ENCODE peak calls at places on chromosomes 11 and 22, in four cellular contexts. N is sigmoid colon, L is IMR-90, V is AG04450. J is an unnamed sample.

GRCh38 chr22:24400726-24401596 is 26.4 kb upstream of the ADORA2A start:
- DNase-seq in V (no peak), L (peak), N (no peak), J (no peak)

GRCh38 chr11:8839957-8840945 is 70.7 kb upstream of the AKIP1 start:
- DNase-seq in L (peak), V (no peak), N (peak), J (no peak)

GRCh38 chr22:20810645-20811044 is 36.7 kb downstream of the SERPIND1 start:
- DNase-seq in V (no peak), N (no peak), L (no peak), J (no peak)

GRCh38 chr11:34565417-34566208 is 52.0 kb upstream of the ELF5 start:
- DNase-seq in N (no peak), V (no peak), L (no peak), J (no peak)

GRCh38 chr11:65417221-65417701 is 5.3 kb upstream of the NEAT1 start:
- DNase-seq in V (no peak), N (peak), L (no peak), J (peak)

GRCh38 chr11:13786688-13787087 is 118.2 kb downstream of the FAR1 start:
- DNase-seq in N (no peak), V (no peak), L (no peak), J (no peak)

GRCh38 chr11:110519816-110520215 is 90.1 kb downstream of the FDX1 start:
- DNase-seq in L (no peak), V (no peak), N (no peak), J (no peak)

GRCh38 chr11:134569195-134569594 is 157.2 kb upstream of the B3GAT1 start:
- DNase-seq in N (no peak), V (no peak), L (no peak), J (peak)

GRCh38 chr11:41848349-41848748 is 388.9 kb upstream of the LRRC4C start:
- DNase-seq in N (no peak), V (no peak), L (no peak), J (no peak)

GRCh38 chr11:121870202-121871045 is 245.6 kb downstream of the BLID start:
- DNase-seq in V (no peak), L (no peak), N (no peak), J (no peak)

GRCh38 chr22:36730176-36730858 is 26.8 kb upstream of the CACNG2 start:
- DNase-seq in L (no peak), V (no peak), N (peak), J (peak)

GRCh38 chr11:59556883-59557205 is 45.5 kb downstream of the OR4D9 start:
- DNase-seq in N (no peak), L (no peak), V (no peak), J (no peak)

GRCh38 chr11:77019976-77020591 is 14.1 kb upstream of the B3GNT6 start:
- DNase-seq in N (no peak), V (no peak), L (peak), J (no peak)

GRCh38 chr11:70725272-70725671 is 326.9 kb downstream of the CTTN start:
- DNase-seq in V (no peak), L (no peak), N (no peak), J (no peak)

GRCh38 chr11:107719557-107720304 is 7.9 kb upstream of the SLN start:
- DNase-seq in L (no peak), N (no peak), V (no peak), J (no peak)

GRCh38 chr11:84437129-84438123 is 1151.3 kb upstream of the CCDC90B start:
- DNase-seq in L (no peak), N (no peak), V (no peak), J (no peak)

DNA sequence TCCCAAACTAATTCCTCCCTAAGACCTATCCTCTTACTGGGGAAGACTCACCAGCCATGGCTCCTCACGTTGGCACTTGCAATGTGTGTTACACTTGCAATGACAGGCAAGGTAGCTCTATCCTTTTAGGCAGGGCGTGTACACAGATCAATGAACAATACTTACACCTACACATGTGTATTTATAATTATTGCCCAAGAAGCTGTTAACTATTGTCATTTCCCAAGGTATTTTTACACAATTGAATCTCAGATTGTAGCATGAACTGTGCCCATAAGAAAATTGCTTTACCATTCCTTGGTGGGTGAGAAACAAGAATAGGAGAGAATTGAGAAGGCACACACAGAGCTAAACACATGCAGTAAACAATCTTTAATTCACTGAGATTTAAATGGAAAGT is at the start of gene CARD18:
- DNase-seq in L (no peak), V (no peak), N (no peak), J (no peak)
- H3K27ac ChIP-seq in L (no peak), V (no peak), N (no peak), J (no peak)

GRCh38 chr11:92413757-92414513 is 189.3 kb downstream of the FAT3 start:
- DNase-seq in V (no peak), L (no peak), N (no peak), J (no peak)
- H3K27ac ChIP-seq in V (no peak), L (no peak), N (no peak), J (no peak)

DNA sequence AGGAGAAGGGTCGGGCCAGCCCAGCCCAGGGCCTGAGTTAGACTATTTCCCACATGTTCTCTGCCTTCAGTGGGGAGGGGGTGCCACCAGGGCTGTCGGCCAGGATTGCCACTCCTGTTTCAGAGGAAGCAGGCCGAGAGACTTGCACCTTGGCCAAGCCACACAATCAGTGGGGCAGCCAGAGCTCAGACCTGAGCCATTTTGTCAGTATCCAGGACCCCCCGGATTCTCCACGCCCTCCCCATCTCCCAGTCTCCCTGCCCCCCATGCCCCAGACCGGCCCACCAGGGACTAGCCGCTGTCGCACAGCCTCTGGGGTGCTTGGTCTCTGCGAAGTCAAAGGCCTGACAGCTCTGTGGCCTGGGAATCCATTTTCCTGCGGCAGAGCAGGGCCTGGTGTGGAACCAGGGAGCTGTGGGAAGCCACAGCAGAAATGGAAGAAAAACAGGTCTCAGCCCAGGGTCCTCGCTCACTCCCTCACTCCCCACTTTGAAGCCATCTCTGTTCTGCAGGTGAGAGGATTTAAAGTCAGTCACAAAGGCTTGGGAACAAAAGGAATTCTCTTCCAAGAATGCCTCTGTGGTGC is 25.5 kb upstream of the MGAT3 start:
- DNase-seq in N (no peak), L (no peak), V (no peak), J (no peak)
- H3K27ac ChIP-seq in N (peak), L (no peak), V (no peak), J (peak)

GRCh38 chr11:573146-573759 is 3.0 kb upstream of the PHRF1 start:
- DNase-seq in L (no peak), N (no peak), V (no peak), J (no peak)

GRCh38 chr11:575996-576756 is at the start of gene PHRF1:
- DNase-seq in V (peak), N (peak), L (peak), J (peak)

GRCh38 chr11:576791-577610 is 731 bp downstream of the PHRF1 start:
- DNase-seq in N (no peak), V (no peak), L (no peak), J (no peak)

GRCh38 chr11:575324-575995 is 810 bp upstream of the PHRF1 start:
- DNase-seq in V (no peak), N (no peak), L (no peak), J (no peak)

GRCh38 chr11:574632-575323 is 1.5 kb upstream of the PHRF1 start:
- DNase-seq in V (no peak), N (no peak), L (no peak), J (no peak)
- H3K27ac ChIP-seq in V (no peak), N (peak), L (no peak), J (no peak)

GRCh38 chr11:128180446-128181089 is 406.8 kb downstream of the ETS1 start:
- DNase-seq in N (no peak), L (peak), V (peak), J (no peak)
- H3K27ac ChIP-seq in N (no peak), L (no peak), V (no peak), J (no peak)

DNA sequence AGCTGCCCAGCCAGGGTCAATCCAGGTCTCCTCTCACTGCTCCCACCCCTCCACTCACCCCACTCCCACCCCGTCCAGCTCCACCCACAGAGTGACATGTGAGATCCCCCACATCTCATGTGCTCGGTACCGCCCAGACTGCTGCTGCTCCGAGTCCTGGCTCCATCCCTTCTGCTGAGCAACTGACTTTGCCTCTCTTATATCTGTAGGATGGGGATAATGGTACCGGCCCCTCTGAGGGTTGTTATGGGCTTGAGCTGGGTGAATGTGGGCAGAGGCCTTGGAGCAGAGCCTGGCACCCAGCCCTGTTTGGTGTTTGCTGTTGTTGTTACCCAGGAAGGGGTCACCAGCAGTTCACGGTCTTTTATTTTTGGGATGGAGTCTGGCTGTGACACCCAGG is 77.0 kb downstream of the ST3GAL4 start:
- DNase-seq in V (no peak), N (no peak), L (no peak), J (no peak)
- H3K27ac ChIP-seq in V (no peak), N (peak), L (no peak), J (peak)

GRCh38 chr22:25496396-25497064 is 67.9 kb upstream of the GRK3 start:
- DNase-seq in L (peak), V (no peak), N (no peak), J (no peak)
- H3K27ac ChIP-seq in L (no peak), V (no peak), N (no peak), J (no peak)

GRCh38 chr11:126290887-126291286 is 8.0 kb downstream of the TIRAP start:
- DNase-seq in V (no peak), L (no peak), N (no peak), J (no peak)
- H3K27ac ChIP-seq in V (no peak), L (no peak), N (no peak), J (peak)

GRCh38 chr22:31905356-31905755 is 39.0 kb upstream of the YWHAH start:
- DNase-seq in V (no peak), N (no peak), L (no peak), J (no peak)
- H3K27ac ChIP-seq in V (no peak), N (no peak), L (no peak), J (no peak)

GRCh38 chr22:21815958-21816357 is 51.5 kb downstream of the MAPK1 start:
- DNase-seq in N (no peak), V (no peak), L (no peak), J (no peak)
- H3K27ac ChIP-seq in N (peak), V (no peak), L (no peak), J (no peak)

J was measured in coronary artery.